ENCODE peak calls at places on chromosomes 6 and 20, in six cellular contexts. Y, E, K, H, Q and N are unnamed samples.

GRCh38 chr6:124829822-124830221 is 132.4 kb upstream of the RNF217 start:
- DNase-seq in E (no peak), Y (no peak), Q (no peak), H (no peak), K (no peak), N (no peak)

GRCh38 chr20:17461941-17462340 is 69.2 kb downstream of the BFSP1 start:
- DNase-seq in Q (no peak), E (no peak), K (no peak), Y (no peak), H (no peak), N (no peak)

GRCh38 chr20:46202758-46203509 is 84.8 kb downstream of the CD40 start:
- DNase-seq in H (no peak), K (no peak), Y (peak), E (no peak), Q (no peak), N (no peak)

GRCh38 chr6:97703661-97704060 is 420.6 kb upstream of the MMS22L start:
- DNase-seq in Y (no peak), Q (no peak), E (no peak), K (no peak), H (no peak), N (no peak)

GRCh38 chr6:108561742-108562502 is 1.2 kb downstream of the FOXO3 start:
- DNase-seq in Q (no peak), K (peak), E (peak), H (peak), Y (peak), N (peak)

GRCh38 chr6:157990321-157991066 is 8.8 kb downstream of the SYNJ2 start:
- DNase-seq in H (no peak), Y (no peak), E (no peak), Q (no peak), K (no peak), N (no peak)

GRCh38 chr20:23445596-23446217 is 6.2 kb downstream of the CSTL1 start:
- DNase-seq in E (no peak), K (no peak), Q (peak), Y (peak), H (peak), N (peak)

GRCh38 chr6:54236984-54237383 is 71.3 kb upstream of the TINAG start:
- DNase-seq in H (peak), K (no peak), Q (no peak), E (no peak), Y (no peak), N (no peak)

GRCh38 chr6:43275782-43276179 is 22.3 kb upstream of the SLC22A7 start:
- DNase-seq in E (peak), Y (no peak), K (peak), Q (no peak), H (no peak), N (no peak)

GRCh38 chr6:17460862-17461261 is 67.5 kb downstream of the CAP2 start:
- DNase-seq in K (no peak), E (no peak), H (no peak), Q (no peak), Y (no peak), N (no peak)

GRCh38 chr6:166998256-166999144 is 697 bp upstream of the CEP43 start:
- DNase-seq in Q (no peak), E (peak), Y (peak), H (no peak), K (peak), N (peak)

GRCh38 chr6:137845460-137845859 is 21.6 kb upstream of the TNFAIP3 start:
- DNase-seq in Y (no peak), H (peak), Q (no peak), E (no peak), K (no peak), N (no peak)

GRCh38 chr6:10847684-10848083 is 9.3 kb upstream of the MAK start:
- DNase-seq in H (peak), Q (no peak), E (peak), Y (peak), K (no peak), N (no peak)

GRCh38 chr20:58431134-58431533 is 42.1 kb downstream of the VAPB start:
- DNase-seq in Q (no peak), Y (peak), E (no peak), K (no peak), H (no peak), N (no peak)

DNA sequence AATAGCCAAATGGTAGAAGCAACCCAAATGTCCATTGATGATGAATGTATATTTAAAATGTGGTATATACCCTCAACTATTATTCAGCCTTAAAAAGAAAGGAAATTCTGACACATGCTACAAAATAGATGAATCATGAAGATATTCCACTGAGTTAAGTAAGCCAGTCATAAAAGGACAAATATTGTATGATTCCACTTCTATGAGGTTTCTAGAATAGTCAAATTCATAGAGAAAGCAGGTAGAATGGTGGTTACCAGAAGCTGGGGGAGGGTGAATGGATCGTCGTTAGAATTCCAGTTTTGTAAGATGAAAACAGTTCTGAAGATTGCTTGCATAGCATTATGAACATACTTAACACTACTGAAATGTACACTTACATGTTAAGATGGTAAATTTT is 214.3 kb upstream of the MYLIP start:
- DNase-seq in E (no peak), K (no peak), H (peak), Y (no peak), Q (no peak), N (no peak)
- TF ChIP-seq EZH2phosphoT487 in E (no peak), K (no peak), H (no peak), Y (no peak), Q (no peak), N (no peak)

GRCh38 chr20:35664544-35665206 is at the start of the genes CPNE1 and RBM12:
- DNase-seq in Q (peak), Y (peak), E (peak), K (peak), H (peak), N (peak)

GRCh38 chr20:35663516-35663812 is 1.2 kb downstream of the CPNE1 start:
- DNase-seq in H (peak), K (no peak), E (no peak), Q (no peak), Y (peak), N (no peak)

GRCh38 chr20:35665949-35666288 is 1.2 kb upstream of the CPNE1 start:
- DNase-seq in K (no peak), Q (no peak), Y (no peak), E (no peak), H (no peak), N (no peak)

GRCh38 chr20:35662541-35662940 is 2.2 kb downstream of the CPNE1 start:
- DNase-seq in E (no peak), Q (no peak), K (no peak), Y (peak), H (peak), N (no peak)

DNA sequence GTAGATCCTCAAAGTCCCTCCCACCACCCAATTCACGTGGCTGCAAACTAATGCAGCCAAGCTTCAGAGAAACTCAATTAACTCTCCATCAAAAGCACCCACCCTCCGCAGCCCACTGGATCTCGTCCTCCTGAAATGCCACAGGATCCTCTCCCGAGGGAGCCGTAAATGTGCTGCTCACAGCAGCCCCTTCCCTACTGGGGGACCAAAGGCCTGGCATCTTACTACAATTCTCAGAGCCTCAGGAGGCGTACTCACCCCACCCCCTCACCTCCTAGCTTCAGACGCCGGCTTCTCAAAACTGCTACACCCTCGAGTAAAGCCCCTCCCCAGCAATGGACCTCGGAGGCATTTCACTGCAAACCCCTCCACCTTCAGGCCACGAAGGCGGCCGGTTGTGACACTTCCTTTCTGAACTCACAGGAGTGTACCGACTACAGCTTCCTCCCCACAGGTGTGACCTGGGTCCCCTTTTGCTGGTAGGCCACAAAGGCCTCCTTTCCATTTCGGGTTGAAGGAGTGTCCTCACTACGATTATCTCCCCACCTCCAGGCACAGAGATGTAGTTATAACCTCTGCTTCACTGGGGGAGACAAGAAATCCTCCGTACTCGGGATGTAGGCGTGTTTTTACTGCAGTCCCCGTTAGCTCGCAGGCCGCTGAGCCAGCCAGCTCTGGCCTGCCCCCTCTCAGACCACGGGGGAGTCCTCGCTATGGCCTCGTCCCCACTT is 722 bp downstream of the CPNE1 start:
- DNase-seq in E (peak), Y (peak), K (peak), Q (peak), H (peak), N (peak)
- H2AFZ ChIP-seq in E (peak), Y (peak), K (peak), Q (no peak), H (peak), N (peak)

DNA sequence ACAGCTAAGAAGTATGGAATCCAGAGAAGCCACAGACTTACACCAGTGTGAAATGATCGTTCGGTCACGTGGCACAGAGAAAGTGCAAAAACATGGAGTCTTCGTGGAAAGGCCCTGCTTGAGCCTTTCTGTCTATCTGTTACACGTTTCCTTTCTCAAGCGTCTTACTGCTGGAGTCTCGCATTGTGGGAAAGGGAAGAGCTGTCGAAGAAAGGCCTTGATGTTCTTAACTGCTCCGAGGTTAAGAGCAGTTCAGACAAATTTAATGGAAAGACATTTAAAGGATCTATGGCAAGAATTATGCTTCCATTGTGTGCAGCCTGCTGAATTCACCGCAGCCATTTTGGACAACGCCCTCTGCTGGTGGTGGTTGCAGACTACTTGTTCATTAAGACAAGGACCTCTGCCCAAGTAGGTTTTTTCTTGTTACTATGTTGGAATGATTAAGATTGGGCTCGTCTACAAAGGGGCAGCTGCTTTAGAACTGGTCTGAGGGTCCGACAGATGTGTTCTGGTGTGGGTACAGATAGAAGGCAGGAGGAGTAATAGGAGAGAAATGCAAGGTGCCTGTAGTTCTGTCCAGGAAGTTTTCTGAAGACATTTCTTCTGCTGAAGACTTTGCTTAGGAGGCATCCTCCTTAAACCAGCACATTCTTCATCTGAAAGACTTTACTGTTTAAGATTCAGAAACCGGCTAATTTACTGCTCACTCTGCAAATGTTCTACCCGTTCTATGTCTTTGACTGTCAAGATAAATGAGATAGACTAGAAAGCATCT is 24.7 kb upstream of the CCN6 start:
- DNase-seq in K (peak), Q (peak), E (peak), H (peak), Y (peak), N (peak)
- TF ChIP-seq EZH2phosphoT487 in K (no peak), Q (no peak), E (no peak), H (no peak), Y (no peak), N (no peak)

DNA sequence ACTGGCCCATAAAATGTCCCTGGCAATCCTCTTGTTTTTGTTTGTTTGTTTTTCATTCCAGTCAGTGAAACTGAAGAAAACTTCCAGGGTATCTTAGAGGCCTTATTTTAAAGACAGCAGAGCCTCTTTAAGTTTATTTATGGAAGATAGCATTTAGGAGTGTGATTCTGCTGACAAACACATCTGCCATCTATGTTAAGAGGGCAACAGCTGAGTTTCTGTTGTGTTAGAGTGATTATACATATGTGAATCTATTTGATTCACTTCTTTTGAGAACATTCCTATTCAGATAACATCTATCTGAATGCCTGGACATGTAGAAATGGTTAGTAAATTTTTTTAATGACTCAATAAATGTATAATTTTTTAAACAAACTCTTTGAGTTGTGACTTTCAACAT is 812.5 kb downstream of the TENT5A start:
- DNase-seq in H (no peak), Y (no peak), E (no peak), Q (no peak), K (no peak), N (no peak)
- H2AFZ ChIP-seq in H (no peak), Y (no peak), E (no peak), Q (no peak), K (no peak), N (no peak)

GRCh38 chr6:50862172-50862571 is 43.5 kb downstream of the TFAP2B start:
- DNase-seq in K (peak), Q (no peak), H (no peak), Y (no peak), E (no peak), N (no peak)
- TF ChIP-seq EZH2phosphoT487 in K (no peak), Q (no peak), H (no peak), Y (no peak), E (no peak), N (no peak)

DNA sequence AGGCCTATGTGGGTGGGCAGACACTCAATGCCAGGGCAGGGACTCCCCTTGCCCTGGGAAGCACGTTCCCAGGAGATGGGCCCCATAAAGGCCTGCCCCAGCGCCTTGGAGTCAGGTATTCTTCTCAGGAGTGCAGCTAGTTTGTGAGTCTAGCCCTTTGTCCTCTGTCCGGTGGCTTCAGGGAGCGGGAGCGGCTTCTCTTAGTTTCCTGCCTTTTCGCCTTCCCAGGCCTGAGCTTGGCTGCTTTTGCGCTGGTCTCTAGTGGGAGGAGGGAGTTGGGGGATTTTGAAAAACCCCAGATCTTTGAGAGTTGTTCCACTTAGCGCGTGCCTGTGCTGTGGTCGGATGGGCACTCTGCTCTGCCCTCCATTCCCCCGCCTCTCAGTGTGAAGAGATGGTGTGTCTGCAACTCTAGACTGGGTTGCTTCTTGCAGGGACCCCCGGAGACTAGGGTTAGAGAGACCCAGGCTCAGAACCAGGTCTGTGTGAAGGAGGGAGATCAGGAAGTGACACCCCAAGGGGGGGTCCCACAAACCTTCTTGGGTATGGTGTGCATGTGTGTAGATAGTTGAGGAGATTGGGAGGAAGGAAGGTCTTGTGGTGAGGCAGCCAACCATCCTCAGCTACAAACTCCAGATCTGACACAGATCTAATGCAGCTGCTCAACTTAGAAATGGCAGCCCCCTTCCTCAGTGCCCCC is 1.3 kb downstream of the PLCG1 start:
- DNase-seq in H (no peak), Y (peak), K (peak), E (peak), Q (no peak), N (peak)
- H2AFZ ChIP-seq in H (peak), Y (peak), K (no peak), E (no peak), Q (no peak), N (peak)